ENCODE peak calls at places on chromosome 19, in seven cellular contexts. One of them, this sample, is unnamed.

GRCh38 chr19:46913852-46914430 is 53.1 kb downstream of the ARHGAP35 start:
- DNase-seq in tibial nerve: no peak
- DNase-seq in right lobe of liver: no peak
- DNase-seq in HCT116: no peak
- DNase-seq in K562: peak
- DNase-seq in gastrocnemius medialis: no peak
- DNase-seq in ovary: no peak
- DNase-seq in this sample: no peak

GRCh38 chr19:17830567-17831418 is 9.5 kb upstream of the INSL3 start:
- DNase-seq in right lobe of liver: no peak
- DNase-seq in K562: peak
- DNase-seq in gastrocnemius medialis: peak
- DNase-seq in HCT116: peak
- DNase-seq in ovary: peak
- DNase-seq in tibial nerve: peak
- DNase-seq in this sample: no peak

GRCh38 chr19:5292843-5293606 is 47.6 kb downstream of the PTPRS start:
- DNase-seq in right lobe of liver: peak
- DNase-seq in tibial nerve: peak
- DNase-seq in ovary: peak
- DNase-seq in K562: peak
- DNase-seq in HCT116: no peak
- DNase-seq in gastrocnemius medialis: peak
- DNase-seq in this sample: peak

GRCh38 chr19:36604656-36605100 is 435 bp upstream of the ZNF382 start:
- DNase-seq in tibial nerve: peak
- DNase-seq in ovary: no peak
- DNase-seq in HCT116: no peak
- DNase-seq in gastrocnemius medialis: peak
- DNase-seq in right lobe of liver: peak
- DNase-seq in K562: no peak
- DNase-seq in this sample: peak

GRCh38 chr19:16033721-16034120 is 42.6 kb upstream of the TPM4 start:
- DNase-seq in ovary: no peak
- DNase-seq in K562: no peak
- DNase-seq in HCT116: no peak
- DNase-seq in tibial nerve: no peak
- DNase-seq in gastrocnemius medialis: no peak
- DNase-seq in right lobe of liver: no peak
- DNase-seq in this sample: no peak

GRCh38 chr19:53424968-53425597 is 6.7 kb upstream of the ZNF761 start:
- DNase-seq in tibial nerve: peak
- DNase-seq in HCT116: no peak
- DNase-seq in K562: peak
- DNase-seq in gastrocnemius medialis: peak
- DNase-seq in ovary: peak
- DNase-seq in right lobe of liver: peak
- DNase-seq in this sample: peak

GRCh38 chr19:7612282-7613274 is 16.8 kb downstream of the XAB2 start:
- DNase-seq in tibial nerve: no peak
- DNase-seq in HCT116: no peak
- DNase-seq in K562: no peak
- DNase-seq in gastrocnemius medialis: no peak
- DNase-seq in ovary: no peak
- DNase-seq in right lobe of liver: no peak
- DNase-seq in this sample: no peak

GRCh38 chr19:6214881-6215541 is 64.8 kb downstream of the MLLT1 start:
- DNase-seq in HCT116: no peak
- DNase-seq in gastrocnemius medialis: no peak
- DNase-seq in ovary: peak
- DNase-seq in tibial nerve: no peak
- DNase-seq in right lobe of liver: peak
- DNase-seq in K562: no peak
- DNase-seq in this sample: peak

GRCh38 chr19:1206733-1207301 is 1.2 kb downstream of the STK11 start:
- DNase-seq in K562: no peak
- DNase-seq in ovary: no peak
- DNase-seq in tibial nerve: no peak
- DNase-seq in gastrocnemius medialis: no peak
- DNase-seq in right lobe of liver: peak
- DNase-seq in HCT116: no peak
- DNase-seq in this sample: no peak

GRCh38 chr19:5826531-5827341 is 12.8 kb downstream of the FUT6 start:
- DNase-seq in right lobe of liver: peak
- DNase-seq in K562: peak
- DNase-seq in gastrocnemius medialis: no peak
- DNase-seq in HCT116: peak
- DNase-seq in tibial nerve: no peak
- DNase-seq in ovary: peak
- DNase-seq in this sample: peak

GRCh38 chr19:16885166-16885565 is 3.6 kb upstream of the F2RL3 start:
- DNase-seq in gastrocnemius medialis: no peak
- DNase-seq in HCT116: no peak
- DNase-seq in ovary: no peak
- DNase-seq in right lobe of liver: no peak
- DNase-seq in K562: no peak
- DNase-seq in tibial nerve: no peak
- DNase-seq in this sample: no peak

GRCh38 chr19:35178701-35179100 is 24.2 kb downstream of the FXYD5 start:
- DNase-seq in ovary: no peak
- DNase-seq in right lobe of liver: no peak
- DNase-seq in gastrocnemius medialis: no peak
- DNase-seq in K562: no peak
- DNase-seq in HCT116: no peak
- DNase-seq in tibial nerve: peak
- DNase-seq in this sample: no peak

GRCh38 chr19:30864460-30865215 is 484.6 kb downstream of the TSHZ3 start:
- DNase-seq in gastrocnemius medialis: peak
- DNase-seq in ovary: no peak
- DNase-seq in tibial nerve: no peak
- DNase-seq in HCT116: no peak
- DNase-seq in K562: no peak
- DNase-seq in right lobe of liver: no peak
- DNase-seq in this sample: no peak

GRCh38 chr19:53102701-53103140 is 501 bp downstream of the ZNF160 start:
- DNase-seq in HCT116: no peak
- DNase-seq in right lobe of liver: peak
- DNase-seq in tibial nerve: no peak
- DNase-seq in ovary: peak
- DNase-seq in gastrocnemius medialis: peak
- DNase-seq in K562: no peak
- DNase-seq in this sample: peak

GRCh38 chr19:1826557-1827521 is 14.8 kb upstream of the ATP8B3 start:
- DNase-seq in HCT116: no peak
- DNase-seq in gastrocnemius medialis: no peak
- DNase-seq in ovary: peak
- DNase-seq in right lobe of liver: peak
- DNase-seq in K562: peak
- DNase-seq in tibial nerve: no peak
- DNase-seq in this sample: no peak

GRCh38 chr19:49340069-49340864 is 5.1 kb downstream of the CD37 start:
- DNase-seq in tibial nerve: peak
- DNase-seq in gastrocnemius medialis: peak
- DNase-seq in HCT116: no peak
- DNase-seq in K562: peak
- DNase-seq in ovary: peak
- DNase-seq in right lobe of liver: peak
- DNase-seq in this sample: peak

GRCh38 chr19:18160792-18161690 is 8.1 kb downstream of the PIK3R2 start:
- DNase-seq in right lobe of liver: peak
- DNase-seq in ovary: peak
- DNase-seq in tibial nerve: peak
- DNase-seq in K562: peak
- DNase-seq in gastrocnemius medialis: peak
- DNase-seq in HCT116: no peak
- DNase-seq in this sample: peak

GRCh38 chr19:1158885-1159448 is 15.1 kb downstream of the SBNO2 start:
- DNase-seq in gastrocnemius medialis: no peak
- DNase-seq in HCT116: no peak
- DNase-seq in right lobe of liver: peak
- DNase-seq in K562: no peak
- DNase-seq in ovary: peak
- DNase-seq in tibial nerve: no peak
- DNase-seq in this sample: no peak

GRCh38 chr19:41218249-41218614 is 791 bp upstream of the AXL start:
- DNase-seq in right lobe of liver: no peak
- DNase-seq in gastrocnemius medialis: no peak
- DNase-seq in tibial nerve: no peak
- DNase-seq in HCT116: no peak
- DNase-seq in K562: no peak
- DNase-seq in ovary: no peak
- DNase-seq in this sample: no peak

GRCh38 chr19:41217741-41218140 is 1.3 kb upstream of the AXL start:
- DNase-seq in gastrocnemius medialis: no peak
- DNase-seq in tibial nerve: no peak
- DNase-seq in K562: no peak
- DNase-seq in ovary: no peak
- DNase-seq in HCT116: no peak
- DNase-seq in right lobe of liver: no peak
- DNase-seq in this sample: no peak

GRCh38 chr19:41219924-41220567 is 1.0 kb downstream of the AXL start:
- DNase-seq in right lobe of liver: no peak
- DNase-seq in ovary: peak
- DNase-seq in tibial nerve: no peak
- DNase-seq in K562: peak
- DNase-seq in HCT116: no peak
- DNase-seq in gastrocnemius medialis: peak
- DNase-seq in this sample: peak

GRCh38 chr19:41221514-41222205 is 2.6 kb downstream of the AXL start:
- DNase-seq in right lobe of liver: no peak
- DNase-seq in ovary: no peak
- DNase-seq in gastrocnemius medialis: no peak
- DNase-seq in tibial nerve: no peak
- DNase-seq in HCT116: no peak
- DNase-seq in K562: no peak
- DNase-seq in this sample: no peak

DNA sequence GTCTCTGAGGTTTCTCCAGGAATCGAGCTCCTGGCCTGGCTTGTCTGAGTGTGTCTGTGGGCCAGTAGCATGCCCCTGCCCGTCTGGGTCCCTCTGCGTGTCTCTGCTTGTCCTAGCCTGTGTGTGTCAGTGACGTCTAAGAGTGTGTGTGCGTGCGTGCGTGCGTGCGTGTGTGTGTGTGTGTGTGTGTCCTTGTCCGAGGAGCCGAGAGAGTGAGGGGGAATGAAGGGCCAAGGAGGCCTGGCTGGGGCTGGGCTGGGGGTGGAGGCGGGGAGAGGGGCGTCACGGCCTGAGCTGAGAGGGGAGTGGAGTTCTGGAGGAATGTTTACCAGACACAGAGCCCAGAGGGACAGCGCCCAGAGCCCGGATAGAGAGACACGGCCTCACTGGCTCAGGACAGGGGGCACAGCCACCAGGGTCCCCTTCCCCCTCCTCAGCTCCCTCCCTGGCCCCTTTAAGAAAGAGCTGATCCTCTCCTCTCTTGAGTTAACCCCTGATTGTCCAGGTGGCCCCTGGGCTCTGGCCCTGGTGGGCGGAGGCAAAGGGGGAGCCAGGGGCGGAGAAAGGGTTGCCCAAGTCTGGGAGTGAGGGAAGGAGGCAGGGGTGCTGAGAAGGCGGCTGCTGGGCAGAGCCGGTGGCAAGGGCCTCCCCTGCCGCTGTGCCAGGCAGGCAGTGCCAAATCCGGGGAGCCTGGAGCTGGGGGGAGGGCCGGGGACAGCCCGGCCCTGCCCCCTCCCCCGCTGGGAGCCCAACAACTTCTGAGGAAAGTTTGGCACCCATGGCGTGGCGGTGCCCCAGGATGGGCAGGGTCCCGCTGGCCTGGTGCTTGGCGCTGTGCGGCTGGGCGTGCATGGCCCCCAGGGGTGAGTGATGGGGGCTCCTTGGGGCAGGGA is at the start of gene AXL:
- DNase-seq in gastrocnemius medialis: peak
- DNase-seq in HCT116: peak
- DNase-seq in ovary: peak
- DNase-seq in tibial nerve: peak
- DNase-seq in right lobe of liver: peak
- DNase-seq in K562: no peak
- DNase-seq in this sample: peak
- TF ChIP-seq POLR2A in gastrocnemius medialis: peak
- TF ChIP-seq POLR2A in HCT116: no peak
- TF ChIP-seq POLR2A in ovary: peak
- TF ChIP-seq POLR2A in tibial nerve: peak
- TF ChIP-seq POLR2A in right lobe of liver: peak
- TF ChIP-seq POLR2A in K562: no peak
- TF ChIP-seq POLR2A in this sample: no peak

GRCh38 chr19:45149129-45149528 is 11.7 kb downstream of the NKPD1 start:
- DNase-seq in ovary: no peak
- DNase-seq in tibial nerve: no peak
- DNase-seq in right lobe of liver: no peak
- DNase-seq in K562: no peak
- DNase-seq in gastrocnemius medialis: no peak
- DNase-seq in HCT116: no peak
- DNase-seq in this sample: no peak
- H3K27ac ChIP-seq in ovary: no peak
- H3K27ac ChIP-seq in tibial nerve: no peak
- H3K27ac ChIP-seq in right lobe of liver: no peak
- H3K27ac ChIP-seq in K562: no peak
- H3K27ac ChIP-seq in gastrocnemius medialis: no peak
- H3K27ac ChIP-seq in HCT116: no peak
- H3K27ac ChIP-seq in this sample: no peak

DNA sequence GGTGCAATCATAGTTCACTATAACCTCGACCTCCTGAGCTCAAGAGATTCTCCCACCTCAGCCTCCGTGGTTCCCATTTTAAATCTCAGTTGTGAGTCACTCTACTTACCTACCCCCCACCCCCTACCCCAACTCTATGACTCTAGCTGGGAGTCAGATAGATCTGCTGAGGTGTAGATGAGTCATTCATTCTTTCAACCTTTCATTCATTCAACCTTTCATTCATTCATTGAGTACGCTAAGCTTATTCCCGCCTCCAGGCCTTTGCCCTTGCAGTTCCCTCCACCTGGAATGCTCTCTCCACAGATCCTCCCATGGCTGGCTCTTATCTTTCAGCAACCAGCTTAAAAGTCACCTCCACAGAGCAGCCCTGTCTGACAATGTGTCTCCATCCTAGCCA is 1.1 kb upstream of the MAST1 start:
- DNase-seq in right lobe of liver: no peak
- DNase-seq in ovary: no peak
- DNase-seq in K562: peak
- DNase-seq in gastrocnemius medialis: no peak
- DNase-seq in HCT116: no peak
- DNase-seq in tibial nerve: no peak
- DNase-seq in this sample: no peak
- TF ChIP-seq CTCF in right lobe of liver: no peak
- TF ChIP-seq CTCF in ovary: no peak
- TF ChIP-seq CTCF in K562: no peak
- TF ChIP-seq CTCF in gastrocnemius medialis: no peak
- TF ChIP-seq CTCF in HCT116: no peak
- TF ChIP-seq CTCF in tibial nerve: no peak
- TF ChIP-seq CTCF in this sample: no peak

GRCh38 chr19:23998568-23998967 is 83.9 kb downstream of the ZNF726 start:
- DNase-seq in right lobe of liver: no peak
- DNase-seq in HCT116: no peak
- DNase-seq in tibial nerve: no peak
- DNase-seq in K562: no peak
- DNase-seq in gastrocnemius medialis: no peak
- DNase-seq in ovary: no peak
- DNase-seq in this sample: no peak
- TF ChIP-seq POLR2A in right lobe of liver: no peak
- TF ChIP-seq POLR2A in HCT116: no peak
- TF ChIP-seq POLR2A in tibial nerve: no peak
- TF ChIP-seq POLR2A in K562: no peak
- TF ChIP-seq POLR2A in gastrocnemius medialis: no peak
- TF ChIP-seq POLR2A in ovary: no peak
- TF ChIP-seq POLR2A in this sample: no peak